ENCODE peak calls at places on chromosomes 1 and 21, in five cellular contexts. One of them, this sample, is unnamed.
A peak's percentile ranks its signal among the peaks of the same experiment; 100 is the strongest.

GRCh38 chr1:41559331-41559730 is 74.8 kb upstream of the EDN2 start:
- DNase-seq in HCT116: no peak
- DNase-seq in suprapubic skin: no peak
- DNase-seq in gastrocnemius medialis: no peak
- DNase-seq in adrenal gland: peak; percentile 21
- DNase-seq in this sample: peak; percentile 52

GRCh38 chr1:223650465-223650864 is 15.0 kb downstream of the CAPN8 start:
- DNase-seq in HCT116: no peak
- DNase-seq in suprapubic skin: no peak
- DNase-seq in gastrocnemius medialis: peak; percentile 70
- DNase-seq in adrenal gland: no peak
- DNase-seq in this sample: no peak

GRCh38 chr1:88910401-88910800 is 19.0 kb upstream of the GTF2B start:
- DNase-seq in HCT116: no peak
- DNase-seq in suprapubic skin: no peak
- DNase-seq in gastrocnemius medialis: no peak
- DNase-seq in adrenal gland: no peak
- DNase-seq in this sample: no peak

GRCh38 chr1:19704247-19705113 is 39.8 kb downstream of the HTR6 start:
- DNase-seq in HCT116: peak; percentile 28
- DNase-seq in suprapubic skin: no peak
- DNase-seq in gastrocnemius medialis: peak; percentile 50
- DNase-seq in adrenal gland: peak; percentile 88
- DNase-seq in this sample: peak; percentile 43

GRCh38 chr1:149903836-149904491 is 4.6 kb downstream of the BOLA1 start:
- DNase-seq in HCT116: no peak
- DNase-seq in suprapubic skin: no peak
- DNase-seq in gastrocnemius medialis: no peak
- DNase-seq in adrenal gland: no peak
- DNase-seq in this sample: no peak

GRCh38 chr1:230087034-230087721 is 20.1 kb downstream of the GALNT2 start:
- DNase-seq in HCT116: no peak
- DNase-seq in suprapubic skin: no peak
- DNase-seq in gastrocnemius medialis: no peak
- DNase-seq in adrenal gland: no peak
- DNase-seq in this sample: no peak

GRCh38 chr1:41917835-41918449 is 780 bp downstream of the HIVEP3 start:
- DNase-seq in HCT116: no peak
- DNase-seq in suprapubic skin: no peak
- DNase-seq in gastrocnemius medialis: peak; percentile 45
- DNase-seq in adrenal gland: no peak
- DNase-seq in this sample: no peak

GRCh38 chr21:42366292-42367010 is at the start of gene TFF1:
- DNase-seq in HCT116: no peak
- DNase-seq in suprapubic skin: no peak
- DNase-seq in gastrocnemius medialis: no peak
- DNase-seq in adrenal gland: peak; percentile 79
- DNase-seq in this sample: no peak

GRCh38 chr21:37799193-37800121 is 116.8 kb downstream of the KCNJ6 start:
- DNase-seq in HCT116: no peak
- DNase-seq in suprapubic skin: no peak
- DNase-seq in gastrocnemius medialis: no peak
- DNase-seq in adrenal gland: no peak
- DNase-seq in this sample: no peak

GRCh38 chr21:17585875-17586450 is 26.7 kb downstream of the BTG3 start:
- DNase-seq in HCT116: peak; percentile 42
- DNase-seq in suprapubic skin: no peak
- DNase-seq in gastrocnemius medialis: no peak
- DNase-seq in adrenal gland: no peak
- DNase-seq in this sample: no peak

GRCh38 chr1:47396671-47397196 is 19.4 kb upstream of the FOXE3 start:
- DNase-seq in HCT116: no peak
- DNase-seq in suprapubic skin: no peak
- DNase-seq in gastrocnemius medialis: no peak
- DNase-seq in adrenal gland: no peak
- DNase-seq in this sample: peak; percentile 29

GRCh38 chr1:15756143-15757015 is 2.2 kb upstream of the FBLIM1 start:
- DNase-seq in HCT116: no peak
- DNase-seq in suprapubic skin: no peak
- DNase-seq in gastrocnemius medialis: no peak
- DNase-seq in adrenal gland: no peak
- DNase-seq in this sample: no peak

GRCh38 chr1:171652234-171652822 is at the start of gene MYOC:
- DNase-seq in HCT116: no peak
- DNase-seq in suprapubic skin: peak; percentile 58
- DNase-seq in gastrocnemius medialis: no peak
- DNase-seq in adrenal gland: no peak
- DNase-seq in this sample: no peak

GRCh38 chr1:171654705-171655214 is 2.3 kb upstream of the MYOC start:
- DNase-seq in HCT116: no peak
- DNase-seq in suprapubic skin: peak; percentile 54
- DNase-seq in gastrocnemius medialis: no peak
- DNase-seq in adrenal gland: no peak
- DNase-seq in this sample: no peak

GRCh38 chr1:171653796-171654704 is 1.6 kb upstream of the MYOC start:
- DNase-seq in HCT116: no peak
- DNase-seq in suprapubic skin: peak; percentile 47
- DNase-seq in gastrocnemius medialis: no peak
- DNase-seq in adrenal gland: no peak
- DNase-seq in this sample: no peak

GRCh38 chr1:171661076-171661650 is 8.7 kb upstream of the MYOC start:
- DNase-seq in HCT116: no peak
- DNase-seq in suprapubic skin: no peak
- DNase-seq in gastrocnemius medialis: no peak
- DNase-seq in adrenal gland: no peak
- DNase-seq in this sample: no peak

GRCh38 chr1:171655215-171656116 is 3.0 kb upstream of the MYOC start:
- DNase-seq in HCT116: peak; percentile 18
- DNase-seq in suprapubic skin: peak; percentile 85
- DNase-seq in gastrocnemius medialis: peak; percentile 52
- DNase-seq in adrenal gland: peak; percentile 89
- DNase-seq in this sample: peak; percentile 92
- TF ChIP-seq CTCF in HCT116: peak; percentile 40
- TF ChIP-seq CTCF in suprapubic skin: no peak
- TF ChIP-seq CTCF in gastrocnemius medialis: peak; percentile 53
- TF ChIP-seq CTCF in adrenal gland: peak; percentile 50
- TF ChIP-seq CTCF in this sample: no peak

DNA sequence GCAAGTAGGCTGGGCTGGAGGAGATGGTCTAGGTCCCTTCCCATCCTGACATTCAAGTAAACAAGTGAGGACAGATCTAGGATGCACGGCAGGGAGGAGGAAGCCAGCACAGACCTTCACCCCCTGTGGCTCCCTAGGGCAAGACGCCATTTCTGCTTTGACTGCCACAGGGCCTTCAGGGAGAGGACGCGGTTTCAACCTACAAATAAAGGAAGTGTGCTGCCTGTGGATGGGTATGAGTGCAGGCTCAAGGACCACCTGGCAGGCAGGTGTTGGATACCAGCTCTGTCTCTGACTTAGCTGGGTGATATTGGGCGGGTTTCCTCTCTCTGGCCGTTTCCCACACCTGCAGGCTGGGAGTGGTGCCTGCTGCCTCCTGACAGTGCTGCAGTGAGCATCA is 16.2 kb downstream of the SLC2A1 start:
- DNase-seq in HCT116: no peak
- DNase-seq in suprapubic skin: no peak
- DNase-seq in gastrocnemius medialis: no peak
- DNase-seq in adrenal gland: no peak
- DNase-seq in this sample: no peak
- TF ChIP-seq POLR2A in HCT116: no peak
- TF ChIP-seq POLR2A in suprapubic skin: no peak
- TF ChIP-seq POLR2A in gastrocnemius medialis: no peak
- TF ChIP-seq POLR2A in adrenal gland: no peak
- TF ChIP-seq POLR2A in this sample: no peak

DNA sequence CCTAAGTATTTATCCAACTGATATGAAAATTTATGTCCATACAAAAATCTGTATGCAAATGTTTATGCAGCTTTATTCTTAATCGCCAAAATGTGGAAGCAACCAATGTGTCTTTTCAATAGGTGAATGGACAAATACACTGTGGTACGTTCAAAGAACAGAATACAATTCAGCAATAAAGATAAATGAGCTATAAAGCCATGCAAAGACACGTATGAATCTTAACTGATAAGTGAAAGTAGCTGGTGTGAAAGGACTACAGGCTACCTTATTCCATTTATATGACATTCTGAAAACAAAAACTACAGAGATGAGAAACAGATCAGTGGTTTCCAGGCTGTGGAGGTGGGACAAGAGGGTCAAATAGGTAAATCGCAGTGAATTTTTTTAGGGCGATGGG is 419.6 kb upstream of the B3GALT2 start:
- DNase-seq in HCT116: no peak
- DNase-seq in suprapubic skin: no peak
- DNase-seq in gastrocnemius medialis: no peak
- DNase-seq in adrenal gland: no peak
- DNase-seq in this sample: no peak
- H3K4me3 ChIP-seq in HCT116: no peak overlapping the region
- H3K4me3 ChIP-seq in suprapubic skin: no peak overlapping the region
- H3K4me3 ChIP-seq in gastrocnemius medialis: no peak overlapping the region
- H3K4me3 ChIP-seq in adrenal gland: no peak overlapping the region
- H3K4me3 ChIP-seq in this sample: no peak overlapping the region

DNA sequence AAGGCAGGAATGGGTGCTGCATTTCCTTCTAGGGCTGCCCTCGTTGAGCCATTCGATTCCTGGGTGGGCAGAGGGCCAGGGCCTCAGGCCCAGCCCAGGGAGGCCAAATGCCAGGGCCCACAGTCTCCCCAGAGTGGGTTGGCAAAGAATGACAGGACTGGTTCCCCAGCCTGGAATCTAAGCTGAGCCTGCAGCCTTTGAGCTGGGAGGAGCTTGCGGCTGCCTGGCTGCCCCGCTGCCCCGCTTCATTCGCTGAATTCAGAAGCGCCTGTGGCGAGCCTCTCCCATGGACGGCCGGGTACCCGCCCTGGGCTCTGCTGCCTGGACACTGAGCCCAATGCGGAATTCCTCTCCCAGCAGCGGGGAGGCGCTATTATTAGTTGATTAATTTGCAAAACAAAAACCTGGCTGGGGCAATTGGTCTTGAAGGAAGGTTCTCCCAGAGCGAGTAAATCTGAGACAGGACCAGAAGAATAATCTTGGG is 32.3 kb upstream of the TARDBP start:
- DNase-seq in HCT116: no peak
- DNase-seq in suprapubic skin: peak; percentile 86
- DNase-seq in gastrocnemius medialis: peak; percentile 88
- DNase-seq in adrenal gland: peak; percentile 85
- DNase-seq in this sample: peak; percentile 93
- TF ChIP-seq CTCF in HCT116: no peak
- TF ChIP-seq CTCF in suprapubic skin: no peak
- TF ChIP-seq CTCF in gastrocnemius medialis: peak; percentile 51
- TF ChIP-seq CTCF in adrenal gland: peak; percentile 28
- TF ChIP-seq CTCF in this sample: no peak

DNA sequence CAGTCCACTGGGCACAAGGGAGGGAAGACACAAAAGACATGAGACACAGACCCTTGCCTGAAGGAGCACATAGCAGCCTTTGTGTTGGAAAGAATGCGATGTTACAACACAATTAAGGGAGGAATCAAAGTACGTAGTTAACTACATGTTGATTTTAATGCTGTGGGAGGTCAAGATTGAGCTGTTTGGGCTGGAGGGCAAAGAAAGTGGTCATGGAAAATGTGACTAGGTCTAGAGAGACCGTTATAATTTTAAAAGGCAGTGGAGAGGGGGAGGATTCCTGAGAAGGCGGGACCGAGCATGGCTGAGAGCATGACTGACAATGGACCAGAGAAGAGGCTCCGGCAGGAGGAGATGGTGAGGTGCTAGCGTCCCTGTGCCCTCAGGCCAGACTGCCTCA is 111.8 kb upstream of the ATP1A1 start:
- DNase-seq in HCT116: no peak
- DNase-seq in suprapubic skin: no peak
- DNase-seq in gastrocnemius medialis: no peak
- DNase-seq in adrenal gland: no peak
- DNase-seq in this sample: no peak
- TF ChIP-seq POLR2A in HCT116: no peak
- TF ChIP-seq POLR2A in suprapubic skin: no peak
- TF ChIP-seq POLR2A in gastrocnemius medialis: no peak
- TF ChIP-seq POLR2A in adrenal gland: no peak
- TF ChIP-seq POLR2A in this sample: no peak

DNA sequence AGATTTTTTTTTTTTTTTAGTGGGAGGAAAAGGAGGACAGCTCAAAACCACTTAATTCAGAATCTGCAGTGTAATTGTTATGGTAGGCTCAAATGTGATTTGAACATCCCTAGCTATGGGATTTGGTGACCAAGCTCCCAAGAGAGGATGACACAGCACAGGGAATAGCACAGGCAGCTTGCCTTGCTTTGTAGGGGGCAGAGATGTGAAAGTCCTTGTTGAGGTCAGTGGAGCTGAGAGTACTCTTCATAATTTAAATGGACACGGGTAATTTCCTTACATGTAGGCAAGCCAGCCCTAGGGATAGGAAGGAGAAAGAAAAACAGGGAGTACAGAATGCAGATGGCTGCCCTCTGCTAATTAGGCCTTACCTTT is 3.2 kb upstream of the UCK2 start:
- DNase-seq in HCT116: no peak
- DNase-seq in suprapubic skin: no peak
- DNase-seq in gastrocnemius medialis: no peak
- DNase-seq in adrenal gland: no peak
- DNase-seq in this sample: no peak
- H3K4me3 ChIP-seq in HCT116: no peak overlapping the region
- H3K4me3 ChIP-seq in suprapubic skin: no peak overlapping the region
- H3K4me3 ChIP-seq in gastrocnemius medialis: no peak overlapping the region
- H3K4me3 ChIP-seq in adrenal gland: no peak overlapping the region
- H3K4me3 ChIP-seq in this sample: no peak overlapping the region

GRCh38 chr1:61079898-61080336 is 2.4 kb upstream of the NFIA start:
- DNase-seq in HCT116: peak; percentile 69
- DNase-seq in suprapubic skin: peak; percentile 85
- DNase-seq in gastrocnemius medialis: peak; percentile 87
- DNase-seq in adrenal gland: peak; percentile 92
- DNase-seq in this sample: peak; percentile 94
- TF ChIP-seq CTCF in HCT116: no peak
- TF ChIP-seq CTCF in suprapubic skin: no peak
- TF ChIP-seq CTCF in gastrocnemius medialis: peak; percentile 30
- TF ChIP-seq CTCF in adrenal gland: peak; percentile 27
- TF ChIP-seq CTCF in this sample: no peak

GRCh38 chr1:151047925-151048644 is 534 bp downstream of the C1orf56 start:
- DNase-seq in HCT116: no peak
- DNase-seq in suprapubic skin: peak; percentile 88
- DNase-seq in gastrocnemius medialis: peak; percentile 74
- DNase-seq in adrenal gland: peak; percentile 90
- DNase-seq in this sample: peak; percentile 57
- TF ChIP-seq POLR2A in HCT116: no peak
- TF ChIP-seq POLR2A in suprapubic skin: no peak
- TF ChIP-seq POLR2A in gastrocnemius medialis: no peak
- TF ChIP-seq POLR2A in adrenal gland: no peak
- TF ChIP-seq POLR2A in this sample: no peak

GRCh38 chr1:156675271-156675708 is 1.9 kb downstream of the NES start:
- DNase-seq in HCT116: no peak
- DNase-seq in suprapubic skin: no peak
- DNase-seq in gastrocnemius medialis: no peak
- DNase-seq in adrenal gland: no peak
- DNase-seq in this sample: no peak
- H3K4me3 ChIP-seq in HCT116: no peak overlapping the region
- H3K4me3 ChIP-seq in suprapubic skin: peak overlapping the region; percentile 51
- H3K4me3 ChIP-seq in gastrocnemius medialis: peak overlapping the region; percentile 64
- H3K4me3 ChIP-seq in adrenal gland: no peak overlapping the region
- H3K4me3 ChIP-seq in this sample: no peak overlapping the region

This sample was measured in lower leg skin.